ENCODE peak calls at places on chromosome 14, in eight cellular contexts. N, I, D, J, O, B, R and U are unnamed samples.

GRCh38 chr14:34301107-34301734 is 160.8 kb downstream of the SPTSSA start:
- DNase-seq in B (peak; percentile 77), J (peak; percentile 28), R (peak; percentile 63), I (peak; percentile 37), O (peak; percentile 28), N (peak; percentile 37), D (peak; percentile 65), U (peak; percentile 15)

GRCh38 chr14:90426663-90427062 is 29.8 kb downstream of the CALM1 start:
- DNase-seq in N (peak; percentile 36), O (no peak), J (no peak), B (no peak), R (no peak), D (peak; percentile 20), I (peak; percentile 32), U (no peak)

GRCh38 chr14:55609681-55610080 is 29.7 kb downstream of the KTN1 start:
- DNase-seq in B (peak; percentile 62), O (no peak), J (no peak), R (peak; percentile 73), I (no peak), N (peak; percentile 69), D (peak; percentile 71), U (no peak)

GRCh38 chr14:67524152-67524963 is 8.7 kb upstream of the PLEKHH1 start:
- DNase-seq in N (peak; percentile 9), D (no peak), J (no peak), B (no peak), I (peak; percentile 34), O (no peak), R (no peak), U (peak; percentile 12)

GRCh38 chr14:69079188-69079742 is 73.7 kb downstream of the DCAF5 start:
- DNase-seq in O (no peak), R (peak; percentile 79), J (no peak), D (peak; percentile 89), I (no peak), B (no peak), N (peak; percentile 95), U (no peak)

GRCh38 chr14:49975286-49975685 is 82.4 kb downstream of the ARF6 start:
- DNase-seq in D (peak; percentile 95), R (peak; percentile 89), N (peak; percentile 97), O (no peak), B (no peak), I (no peak), J (peak; percentile 93), U (no peak)

GRCh38 chr14:88323520-88324199 is 591 bp upstream of the KCNK10 start:
- DNase-seq in O (no peak), N (peak; percentile 41), I (no peak), R (peak; percentile 42), D (peak; percentile 32), J (no peak), B (peak; percentile 87), U (no peak)

GRCh38 chr14:33809456-33809855 is 141.4 kb downstream of the EGLN3 start:
- DNase-seq in I (no peak), J (no peak), N (no peak), R (no peak), O (no peak), D (no peak), B (no peak), U (no peak)

GRCh38 chr14:53493895-53494294 is 340.8 kb upstream of the DDHD1 start:
- DNase-seq in I (no peak), J (no peak), B (no peak), N (no peak), O (no peak), D (no peak), R (no peak), U (no peak)

GRCh38 chr14:94066089-94066676 is 14.8 kb downstream of the DDX24 start:
- DNase-seq in B (no peak), N (peak; percentile 20), J (no peak), O (no peak), D (no peak), I (peak; percentile 84), R (no peak), U (no peak)

GRCh38 chr14:100608586-100609330 is 21.5 kb upstream of the BEGAIN start:
- DNase-seq in J (no peak), N (no peak), R (no peak), O (no peak), B (no peak), D (no peak), I (no peak), U (no peak)

GRCh38 chr14:79271122-79271521 is 940.2 kb downstream of the DIO2 start:
- DNase-seq in B (no peak), J (no peak), D (no peak), I (no peak), R (no peak), N (no peak), O (no peak), U (no peak)

GRCh38 chr14:35822501-35822900 is 3.6 kb upstream of the BRMS1L start:
- DNase-seq in O (no peak), J (no peak), D (no peak), I (no peak), B (no peak), N (no peak), R (no peak), U (no peak)

GRCh38 chr14:56590535-56590951 is 10.9 kb downstream of the TMEM260 start:
- DNase-seq in D (no peak), O (no peak), B (peak; percentile 75), N (peak; percentile 29), R (no peak), J (no peak), I (no peak), U (no peak)

GRCh38 chr14:98293527-98293926 is 978.5 kb downstream of the BCL11B start:
- DNase-seq in J (no peak), D (no peak), B (no peak), N (peak; percentile 77), R (no peak), I (no peak), O (no peak), U (no peak)

GRCh38 chr14:87049886-87050820 is 942.8 kb downstream of the GALC start:
- DNase-seq in N (peak; percentile 18), D (peak; percentile 32), J (no peak), B (peak; percentile 46), I (no peak), O (peak; percentile 8), R (peak; percentile 77), U (peak; percentile 31)

GRCh38 chr14:75254381-75254821 is 24.2 kb upstream of the FOS start:
- DNase-seq in J (no peak), O (no peak), N (no peak), R (no peak), D (no peak), I (peak; percentile 92), B (no peak), U (no peak)
- H3K4me1 ChIP-seq in J (peaks cover 35% of the 10 kb centered on the region), O (peaks cover 21% of the 10 kb centered on the region), N (peaks cover 5% of the 10 kb centered on the region), R (peaks cover 28% of the 10 kb centered on the region), D (peaks cover 20% of the 10 kb centered on the region), I (peaks cover 14% of the 10 kb centered on the region), B (peaks cover 5% of the 10 kb centered on the region), U (peaks cover 25% of the 10 kb centered on the region)

GRCh38 chr14:31283568-31284252 is 76.1 kb upstream of the HECTD1 start:
- DNase-seq in B (no peak), R (no peak), N (peak; percentile 25), I (no peak), J (no peak), O (no peak), D (no peak), U (no peak)
- H3K9ac ChIP-seq in B (no peak overlapping the region), R (peak overlapping the region; percentile 60), N (no peak overlapping the region), I (no peak overlapping the region), J (no peak overlapping the region), O (no peak overlapping the region), D (no peak overlapping the region), U (no peak overlapping the region)

DNA sequence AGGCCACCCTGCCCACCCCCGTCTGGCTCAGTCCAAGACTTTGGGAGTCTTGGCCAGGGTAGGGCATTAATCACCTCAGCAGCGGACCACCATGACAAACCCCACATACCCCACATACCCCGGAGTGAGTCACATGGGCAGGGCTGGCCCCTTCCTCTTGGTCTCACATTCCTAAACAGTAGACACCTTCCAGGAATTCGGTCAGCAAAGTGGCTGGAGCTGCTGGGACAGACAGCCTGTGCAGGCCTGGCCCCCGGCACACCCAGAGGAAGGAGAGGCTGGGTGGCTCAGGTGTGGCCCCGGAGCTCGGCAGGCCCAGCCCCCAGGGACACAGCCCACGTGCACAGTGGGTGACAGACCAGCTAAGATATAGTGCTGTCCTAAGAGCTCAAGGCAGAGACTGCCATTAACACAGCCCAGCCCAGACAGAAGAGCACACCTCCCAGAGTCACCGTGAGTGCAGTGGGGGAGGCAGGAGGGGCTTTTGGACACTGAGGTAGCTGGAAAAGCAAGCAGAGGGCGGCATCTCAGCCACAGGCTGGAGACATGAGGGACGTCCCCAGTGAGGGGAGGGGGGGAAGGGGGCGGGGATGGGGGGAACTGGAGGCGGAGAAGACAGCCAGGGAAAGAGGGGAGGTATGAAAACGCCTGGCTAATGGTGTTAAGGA is 24.0 kb downstream of the CCDC85C start:
- DNase-seq in J (peak; percentile 47), O (peak; percentile 29), R (no peak), I (peak; percentile 81), N (peak; percentile 97), D (peak; percentile 45), B (peak; percentile 65), U (no peak)
- H3K4me1 ChIP-seq in J (peaks cover 74% of the 10 kb centered on the region), O (no peaks in the 10 kb centered on the region), R (no peaks in the 10 kb centered on the region), I (peaks cover 35% of the 10 kb centered on the region), N (peaks cover 26% of the 10 kb centered on the region), D (peaks cover 25% of the 10 kb centered on the region), B (peaks cover 37% of the 10 kb centered on the region), U (no peaks in the 10 kb centered on the region)

GRCh38 chr14:77580964-77581505 is 35.4 kb downstream of the SPTLC2 start:
- DNase-seq in I (no peak), R (peak; percentile 87), D (peak; percentile 70), B (no peak), J (no peak), N (peak; percentile 76), O (no peak), U (peak; percentile 6)
- H3K9ac ChIP-seq in I (peak overlapping the region; percentile 27), R (peak overlapping the region; percentile 60), D (peak overlapping the region; percentile 41), B (no peak overlapping the region), J (no peak overlapping the region), N (peak overlapping the region; percentile 20), O (no peak overlapping the region), U (no peak overlapping the region)

DNA sequence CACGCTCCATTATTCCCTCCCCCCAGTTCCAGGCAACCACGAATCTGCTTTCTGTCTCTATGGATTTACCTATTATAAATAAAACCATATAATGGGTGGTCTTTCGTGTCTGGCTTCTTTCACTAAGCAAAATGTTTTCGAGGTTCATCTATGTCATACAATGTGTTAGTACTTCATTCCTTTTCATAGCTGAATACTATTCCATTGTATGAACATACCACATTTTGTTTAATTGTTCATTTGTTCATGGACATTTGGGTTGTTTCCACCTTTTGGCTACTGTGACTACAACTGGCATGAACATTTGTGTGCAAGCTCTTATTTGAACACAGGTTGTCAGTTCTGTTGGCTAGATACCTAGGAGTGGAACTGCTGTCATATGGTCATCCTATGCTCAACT is 12.9 kb upstream of the PAPOLA start:
- DNase-seq in O (no peak), J (no peak), R (no peak), N (no peak), B (no peak), I (no peak), D (no peak), U (no peak)
- H3K4me1 ChIP-seq in O (no peaks in the 10 kb centered on the region), J (no peaks in the 10 kb centered on the region), R (no peaks in the 10 kb centered on the region), N (no peaks in the 10 kb centered on the region), B (no peaks in the 10 kb centered on the region), I (no peaks in the 10 kb centered on the region), D (no peaks in the 10 kb centered on the region), U (no peaks in the 10 kb centered on the region)

GRCh38 chr14:102652194-102652593 is 59.7 kb downstream of the RCOR1 start:
- DNase-seq in J (no peak), R (peak; percentile 27), D (no peak), N (no peak), O (no peak), I (no peak), B (no peak), U (no peak)
- H3K9ac ChIP-seq in J (no peak overlapping the region), R (no peak overlapping the region), D (no peak overlapping the region), N (no peak overlapping the region), O (no peak overlapping the region), I (no peak overlapping the region), B (no peak overlapping the region), U (no peak overlapping the region)